ENCODE peak calls at places on chromosomes 12 and 14, in five cellular contexts. E, S, O, V and D are unnamed samples.

GRCh38 chr12:26701604-26702215 is 131.3 kb downstream of the ITPR2 start:
- DNase-seq in E (no peak), S (peak), O (no peak), V (peak), D (peak)

GRCh38 chr12:55060470-55060869 is 40.7 kb downstream of the NEUROD4 start:
- DNase-seq in E (peak), S (peak), O (no peak), V (no peak), D (no peak)

GRCh38 chr14:69259531-69260245 is at the start of gene GALNT16:
- DNase-seq in E (peak), S (peak), O (peak), V (peak), D (peak)

GRCh38 chr14:55771242-55772025 is 191.4 kb downstream of the KTN1 start:
- DNase-seq in E (no peak), S (no peak), O (no peak), V (no peak), D (no peak)

GRCh38 chr12:32437095-32437515 is 37.7 kb downstream of the FGD4 start:
- DNase-seq in E (no peak), S (peak), O (no peak), V (peak), D (peak)

GRCh38 chr12:48143898-48144297 is 13.4 kb downstream of the ASB8 start:
- DNase-seq in E (no peak), S (peak), O (no peak), V (no peak), D (no peak)

GRCh38 chr12:93662961-93663728 is 14.0 kb upstream of the CRADD start:
- DNase-seq in E (no peak), S (no peak), O (no peak), V (no peak), D (peak)

GRCh38 chr12:116990971-116991966 is 80.5 kb downstream of the FBXW8 start:
- DNase-seq in E (no peak), S (no peak), O (no peak), V (no peak), D (peak)

GRCh38 chr14:32841698-32842097 is 97.0 kb upstream of the NPAS3 start:
- DNase-seq in E (no peak), S (no peak), O (no peak), V (no peak), D (no peak)

GRCh38 chr12:119592232-119592631 is 1.3 kb upstream of the TMEM233 start:
- DNase-seq in E (no peak), S (no peak), O (no peak), V (no peak), D (no peak)

GRCh38 chr12:130983328-130984017 is 29.8 kb downstream of the ADGRD1 start:
- DNase-seq in E (no peak), S (no peak), O (no peak), V (no peak), D (no peak)

GRCh38 chr14:22882529-22883190 is 362 bp upstream of the REM2 start:
- DNase-seq in E (peak), S (peak), O (peak), V (peak), D (peak)

GRCh38 chr14:37363661-37364060 is 165.9 kb downstream of the MIPOL1 start:
- DNase-seq in E (no peak), S (no peak), O (no peak), V (no peak), D (no peak)

GRCh38 chr14:24311837-24312615 is 724 bp downstream of the LTB4R start:
- DNase-seq in E (no peak), S (no peak), O (no peak), V (no peak), D (no peak)

GRCh38 chr12:128976120-128976519 is 122.8 kb downstream of the GLT1D1 start:
- DNase-seq in E (peak), S (peak), O (peak), V (no peak), D (no peak)

GRCh38 chr14:44170099-44170498 is 337.0 kb downstream of the FSCB start:
- DNase-seq in E (no peak), S (no peak), O (no peak), V (peak), D (no peak)

GRCh38 chr14:24441904-24442239 is 704 bp downstream of the SDR39U1 start:
- DNase-seq in E (no peak), S (no peak), O (no peak), V (no peak), D (peak)

GRCh38 chr14:34711808-34712712 is 2.3 kb downstream of the CFL2 start:
- DNase-seq in E (no peak), S (no peak), O (no peak), V (no peak), D (no peak)

GRCh38 chr12:107495604-107496003 is 190.0 kb upstream of the PWP1 start:
- DNase-seq in E (no peak), S (no peak), O (no peak), V (no peak), D (no peak)

GRCh38 chr12:88181881-88182280 is 39.8 kb downstream of the TMTC3 start:
- DNase-seq in E (no peak), S (peak), O (no peak), V (no peak), D (no peak)

GRCh38 chr12:25653487-25654175 is 100.5 kb upstream of the LMNTD1 start:
- DNase-seq in E (no peak), S (no peak), O (no peak), V (no peak), D (no peak)

GRCh38 chr14:101221549-101222160 is 318.1 kb upstream of the RTL1 start:
- DNase-seq in E (peak), S (no peak), O (no peak), V (no peak), D (no peak)

GRCh38 chr12:102631274-102631673 is 150.9 kb upstream of the IGF1 start:
- DNase-seq in E (no peak), S (peak), O (no peak), V (peak), D (peak)

GRCh38 chr12:98402671-98403070 is 112.7 kb upstream of the TMPO start:
- DNase-seq in E (no peak), S (no peak), O (no peak), V (no peak), D (no peak)

GRCh38 chr14:20734079-20734806 is 11.4 kb upstream of the EDDM3A start:
- DNase-seq in E (no peak), S (no peak), O (no peak), V (no peak), D (no peak)

GRCh38 chr14:53338192-53338591 is 185.1 kb upstream of the DDHD1 start:
- DNase-seq in E (no peak), S (peak), O (no peak), V (peak), D (peak)

GRCh38 chr12:93199831-93200236 is 177.9 kb upstream of the NUDT4 start:
- DNase-seq in E (no peak), S (peak), O (no peak), V (peak), D (peak)

GRCh38 chr12:79547735-79548347 is 142.9 kb downstream of the PAWR start:
- DNase-seq in E (peak), S (peak), O (no peak), V (peak), D (peak)

GRCh38 chr12:71876400-71876799 is 36.8 kb downstream of the TBC1D15 start:
- DNase-seq in E (no peak), S (no peak), O (no peak), V (no peak), D (no peak)

GRCh38 chr14:90777830-90778467 is 38.3 kb downstream of the TTC7B start:
- DNase-seq in E (no peak), S (no peak), O (no peak), V (no peak), D (no peak)

GRCh38 chr14:103334644-103335603 is 887 bp downstream of the EIF5 start:
- DNase-seq in E (no peak), S (peak), O (no peak), V (peak), D (peak)
- H2BK5ac ChIP-seq in E (no peak), S (no peak), O (peak), V (peak), D (peak)

DNA sequence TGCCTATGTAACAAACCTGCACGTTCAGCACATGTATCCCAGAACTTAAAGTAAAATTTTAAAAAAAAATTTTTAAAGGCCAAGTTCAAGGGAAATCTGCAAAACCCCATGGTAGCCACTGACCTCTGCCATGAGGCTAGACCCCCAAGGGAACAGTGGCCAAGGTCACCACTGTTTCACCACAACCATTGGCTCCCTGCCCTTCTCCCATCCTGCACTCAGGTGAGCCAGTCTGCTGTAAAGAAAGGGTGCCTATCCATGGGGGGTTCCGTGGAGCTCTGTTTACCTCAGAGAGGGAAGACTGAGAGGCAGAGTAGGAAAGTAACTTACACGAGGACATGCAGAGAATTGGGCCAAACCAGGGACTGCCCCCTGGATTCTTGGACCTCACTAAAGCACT is 38.6 kb downstream of the VWF start:
- DNase-seq in E (no peak), S (no peak), O (no peak), V (no peak), D (no peak)
- H2BK5ac ChIP-seq in E (no peak), S (no peak), O (peak), V (no peak), D (no peak)

GRCh38 chr14:103247169-103247606 is 86.8 kb upstream of the EIF5 start:
- DNase-seq in E (no peak), S (peak), O (no peak), V (peak), D (no peak)

GRCh38 chr14:103239751-103240150 is 94.3 kb upstream of the EIF5 start:
- DNase-seq in E (no peak), S (no peak), O (no peak), V (no peak), D (no peak)

GRCh38 chr14:103246089-103246488 is 87.9 kb upstream of the EIF5 start:
- DNase-seq in E (no peak), S (no peak), O (no peak), V (no peak), D (no peak)

GRCh38 chr14:103243764-103244737 is 90.0 kb upstream of the EIF5 start:
- DNase-seq in E (peak), S (no peak), O (no peak), V (peak), D (no peak)
- H2BK5ac ChIP-seq in E (no peak), S (no peak), O (peak), V (no peak), D (no peak)

GRCh38 chr14:49876563-49877127 is 16.2 kb upstream of the ARF6 start:
- DNase-seq in E (no peak), S (no peak), O (no peak), V (no peak), D (no peak)

GRCh38 chr14:49882826-49883694 is 9.8 kb upstream of the ARF6 start:
- DNase-seq in E (peak), S (no peak), O (peak), V (no peak), D (no peak)

GRCh38 chr14:49880267-49881064 is 12.4 kb upstream of the ARF6 start:
- DNase-seq in E (no peak), S (no peak), O (no peak), V (peak), D (no peak)

GRCh38 chr14:49881296-49882006 is 11.4 kb upstream of the ARF6 start:
- DNase-seq in E (no peak), S (no peak), O (peak), V (peak), D (no peak)

DNA sequence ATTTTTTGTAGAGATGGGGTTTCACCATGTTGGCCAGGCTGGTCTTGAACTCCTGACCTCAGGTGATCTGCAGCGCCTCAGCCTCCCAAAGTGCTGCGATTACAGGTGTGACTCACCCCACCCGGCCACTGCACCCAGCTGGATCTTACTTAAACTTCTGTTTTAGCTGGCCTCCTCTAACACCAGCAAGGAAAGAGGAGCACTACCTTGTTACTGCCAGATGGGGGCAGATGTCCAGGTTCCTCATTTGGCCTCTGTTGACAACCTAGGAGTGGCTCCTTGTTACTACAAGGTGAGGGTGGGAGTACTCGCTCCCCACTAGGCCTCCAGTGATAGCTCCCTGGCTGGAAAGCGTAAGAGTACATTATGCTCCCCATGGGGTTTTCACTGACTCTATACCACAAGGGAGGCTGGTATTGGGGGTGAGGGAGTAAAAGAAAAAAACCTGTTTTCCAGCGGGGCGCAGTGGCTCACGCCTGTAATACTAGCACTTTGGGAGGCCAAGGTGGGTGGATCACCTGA is 13.1 kb upstream of the ARF6 start:
- DNase-seq in E (peak), S (peak), O (peak), V (peak), D (peak)
- H2BK5ac ChIP-seq in E (no peak), S (no peak), O (no peak), V (no peak), D (no peak)

DNA sequence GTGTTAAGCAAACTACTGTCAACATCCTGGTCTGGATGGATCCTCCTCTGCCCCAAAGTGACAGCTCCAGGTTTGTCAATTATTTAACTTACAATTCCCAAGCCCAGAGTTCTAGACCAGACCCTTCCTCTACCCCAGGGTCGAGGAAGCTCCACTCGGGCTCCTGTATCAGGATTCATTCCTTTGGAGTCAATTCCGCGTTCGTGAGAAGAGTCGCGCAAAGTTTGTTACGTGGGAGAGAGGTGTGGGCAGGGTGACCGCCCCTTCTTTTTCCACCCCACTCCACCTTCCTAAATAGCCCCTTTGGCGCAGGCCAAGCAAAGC is 479 bp downstream of the SEL1L start:
- DNase-seq in E (no peak), S (no peak), O (no peak), V (no peak), D (no peak)
- H2BK5ac ChIP-seq in E (no peak), S (no peak), O (no peak), V (no peak), D (no peak)

GRCh38 chr12:6605425-6606330 is 1.5 kb downstream of the CHD4 start:
- DNase-seq in E (peak), S (peak), O (peak), V (peak), D (peak)
- H2BK5ac ChIP-seq in E (no peak), S (no peak), O (peak), V (no peak), D (peak)

DNA sequence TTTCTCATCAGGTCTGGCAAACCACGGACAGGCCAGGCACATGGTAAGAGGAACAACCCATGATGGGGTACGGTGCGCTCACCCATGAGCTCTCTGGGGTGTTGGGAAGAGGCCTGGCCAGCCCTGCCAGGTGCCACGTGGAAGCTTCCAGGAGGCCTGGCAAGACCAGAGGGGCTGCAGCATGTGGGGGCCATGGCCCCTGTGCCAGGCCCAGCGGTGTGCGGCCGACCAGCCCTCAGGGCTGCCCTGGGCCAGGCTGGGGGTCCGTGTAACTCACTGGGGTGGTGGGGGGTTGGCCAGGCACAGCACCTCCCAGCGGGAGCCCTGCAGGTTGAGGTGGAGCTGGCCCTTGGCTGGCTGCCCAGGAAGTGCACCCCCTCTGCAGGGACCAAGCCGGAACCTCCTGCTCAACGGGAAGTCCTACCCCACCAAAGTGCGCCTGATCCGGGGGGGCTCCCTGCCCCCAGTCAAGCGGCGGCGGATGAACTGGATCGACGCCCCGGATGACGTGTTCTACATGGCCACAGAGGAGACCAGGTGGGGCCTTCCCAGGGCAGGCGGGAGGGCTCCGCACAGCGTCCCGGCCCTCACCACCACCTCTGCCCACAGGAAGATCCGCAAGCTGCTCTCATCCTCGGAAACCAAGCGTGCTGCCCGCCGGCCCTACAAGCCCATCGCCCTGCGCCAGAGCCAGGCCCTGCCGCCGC is 5.0 kb upstream of the CRIP2 start:
- DNase-seq in E (no peak), S (no peak), O (no peak), V (no peak), D (no peak)
- H2BK5ac ChIP-seq in E (no peak), S (no peak), O (peak), V (no peak), D (no peak)

GRCh38 chr12:49810159-49810459 is 18.1 kb downstream of the NCKAP5L start:
- DNase-seq in E (no peak), S (no peak), O (no peak), V (no peak), D (no peak)
- H2BK5ac ChIP-seq in E (no peak), S (no peak), O (peak), V (no peak), D (no peak)